ENCODE peak calls at places on chromosome 9, in five cellular contexts. One of them, this sample, is unnamed.

GRCh38 chr9:121299467-121300282 is 31.7 kb downstream of the GSN start:
- DNase-seq in AG08396: peak; percentile 59
- DNase-seq in head of caudate nucleus: peak; percentile 70
- DNase-seq in NCI-H1105: peak; percentile 17
- DNase-seq in GM10248: peak; percentile 56
- DNase-seq in this sample: no peak

GRCh38 chr9:123689701-123690428 is 240.1 kb downstream of the DENND1A start:
- DNase-seq in AG08396: no peak
- DNase-seq in head of caudate nucleus: no peak
- DNase-seq in NCI-H1105: no peak
- DNase-seq in GM10248: no peak
- DNase-seq in this sample: no peak

GRCh38 chr9:5384436-5384835 is 44.8 kb upstream of the RLN1 start:
- DNase-seq in AG08396: no peak
- DNase-seq in head of caudate nucleus: no peak
- DNase-seq in NCI-H1105: no peak
- DNase-seq in GM10248: no peak
- DNase-seq in this sample: no peak

GRCh38 chr9:129109504-129109903 is 1.1 kb downstream of the CRAT start:
- DNase-seq in AG08396: no peak
- DNase-seq in head of caudate nucleus: no peak
- DNase-seq in NCI-H1105: no peak
- DNase-seq in GM10248: no peak
- DNase-seq in this sample: no peak

GRCh38 chr9:26062172-26062571 is 383.9 kb upstream of the TUSC1 start:
- DNase-seq in AG08396: no peak
- DNase-seq in head of caudate nucleus: no peak
- DNase-seq in NCI-H1105: no peak
- DNase-seq in GM10248: no peak
- DNase-seq in this sample: no peak

GRCh38 chr9:90025816-90026215 is 421.0 kb downstream of the GADD45G start:
- DNase-seq in AG08396: no peak
- DNase-seq in head of caudate nucleus: no peak
- DNase-seq in NCI-H1105: no peak
- DNase-seq in GM10248: no peak
- DNase-seq in this sample: no peak

GRCh38 chr9:106689089-106689488 is 173.9 kb upstream of the ZNF462 start:
- DNase-seq in AG08396: no peak
- DNase-seq in head of caudate nucleus: no peak
- DNase-seq in NCI-H1105: no peak
- DNase-seq in GM10248: no peak
- DNase-seq in this sample: no peak

GRCh38 chr9:694499-695154 is 146.9 kb upstream of the DMRT1 start:
- DNase-seq in AG08396: peak; percentile 46
- DNase-seq in head of caudate nucleus: no peak
- DNase-seq in NCI-H1105: no peak
- DNase-seq in GM10248: no peak
- DNase-seq in this sample: peak; percentile 48

GRCh38 chr9:133528887-133529262 is 4.1 kb upstream of the MYMK start:
- DNase-seq in AG08396: no peak
- DNase-seq in head of caudate nucleus: no peak
- DNase-seq in NCI-H1105: no peak
- DNase-seq in GM10248: no peak
- DNase-seq in this sample: no peak

GRCh38 chr9:107213080-107213479 is 70.0 kb upstream of the RAD23B start:
- DNase-seq in AG08396: no peak
- DNase-seq in head of caudate nucleus: no peak
- DNase-seq in NCI-H1105: no peak
- DNase-seq in GM10248: no peak
- DNase-seq in this sample: no peak

GRCh38 chr9:117247271-117247670 is 167.6 kb downstream of the ASTN2 start:
- DNase-seq in AG08396: no peak
- DNase-seq in head of caudate nucleus: no peak
- DNase-seq in NCI-H1105: no peak
- DNase-seq in GM10248: peak; percentile 12
- DNase-seq in this sample: no peak

GRCh38 chr9:83449166-83449565 is 89.0 kb downstream of the FRMD3 start:
- DNase-seq in AG08396: no peak
- DNase-seq in head of caudate nucleus: no peak
- DNase-seq in NCI-H1105: no peak
- DNase-seq in GM10248: no peak
- DNase-seq in this sample: no peak

GRCh38 chr9:16515207-16515606 is 355.3 kb downstream of the BNC2 start:
- DNase-seq in AG08396: peak; percentile 8
- DNase-seq in head of caudate nucleus: peak; percentile 7
- DNase-seq in NCI-H1105: no peak
- DNase-seq in GM10248: no peak
- DNase-seq in this sample: no peak

GRCh38 chr9:27407966-27408365 is 111.0 kb upstream of the EQTN start:
- DNase-seq in AG08396: peak; percentile 11
- DNase-seq in head of caudate nucleus: no peak
- DNase-seq in NCI-H1105: no peak
- DNase-seq in GM10248: no peak
- DNase-seq in this sample: peak; percentile 3

GRCh38 chr9:134891016-134891589 is 10.5 kb downstream of the FCN2 start:
- DNase-seq in AG08396: no peak
- DNase-seq in head of caudate nucleus: no peak
- DNase-seq in NCI-H1105: no peak
- DNase-seq in GM10248: no peak
- DNase-seq in this sample: no peak

GRCh38 chr9:99778308-99778707 is 43.4 kb upstream of the NR4A3 start:
- DNase-seq in AG08396: peak; percentile 63
- DNase-seq in head of caudate nucleus: no peak
- DNase-seq in NCI-H1105: no peak
- DNase-seq in GM10248: no peak
- DNase-seq in this sample: peak; percentile 56

GRCh38 chr9:34417734-34418133 is 40.6 kb downstream of the FAM219A start:
- DNase-seq in AG08396: no peak
- DNase-seq in head of caudate nucleus: no peak
- DNase-seq in NCI-H1105: peak; percentile 52
- DNase-seq in GM10248: no peak
- DNase-seq in this sample: no peak

GRCh38 chr9:131707677-131708612 is 31.9 kb downstream of the RAPGEF1 start:
- DNase-seq in AG08396: peak; percentile 44
- DNase-seq in head of caudate nucleus: no peak
- DNase-seq in NCI-H1105: no peak
- DNase-seq in GM10248: no peak
- DNase-seq in this sample: peak; percentile 84

GRCh38 chr9:115494958-115495690 is 377.2 kb upstream of the TNC start:
- DNase-seq in AG08396: no peak
- DNase-seq in head of caudate nucleus: no peak
- DNase-seq in NCI-H1105: no peak
- DNase-seq in GM10248: no peak
- DNase-seq in this sample: no peak

GRCh38 chr9:126893079-126893478 is 21.5 kb upstream of the RALGPS1 start:
- DNase-seq in AG08396: no peak
- DNase-seq in head of caudate nucleus: no peak
- DNase-seq in NCI-H1105: no peak
- DNase-seq in GM10248: no peak
- DNase-seq in this sample: no peak

GRCh38 chr9:129336601-129337286 is 158.7 kb upstream of the IER5L start:
- DNase-seq in AG08396: no peak
- DNase-seq in head of caudate nucleus: peak; percentile 40
- DNase-seq in NCI-H1105: no peak
- DNase-seq in GM10248: no peak
- DNase-seq in this sample: no peak

GRCh38 chr9:89467278-89467625 is 30.7 kb downstream of the SEMA4D start:
- DNase-seq in AG08396: no peak
- DNase-seq in head of caudate nucleus: no peak
- DNase-seq in NCI-H1105: no peak
- DNase-seq in GM10248: no peak
- DNase-seq in this sample: no peak

GRCh38 chr9:95874303-95874988 is 1.0 kb upstream of the ERCC6L2 start:
- DNase-seq in AG08396: peak; percentile 18
- DNase-seq in head of caudate nucleus: no peak
- DNase-seq in NCI-H1105: no peak
- DNase-seq in GM10248: peak; percentile 10
- DNase-seq in this sample: no peak

GRCh38 chr9:16282216-16282615 is 588.3 kb downstream of the BNC2 start:
- DNase-seq in AG08396: no peak
- DNase-seq in head of caudate nucleus: no peak
- DNase-seq in NCI-H1105: peak; percentile 31
- DNase-seq in GM10248: no peak
- DNase-seq in this sample: no peak